ENCODE peak calls at places on chromosomes 16 and 17, in eight cellular contexts. Y is neural progenitor cell, G is neuronal stem cell, A is thoracic aorta, M is mucosa of descending colon, K is endodermal cell, H is PC-9, U is esophagus squamous epithelium. F is an unnamed sample.

GRCh38 chr17:60396412-60396811 is 4.5 kb upstream of the USP32 start:
- DNase-seq in Y (no peak), H (no peak), A (no peak), K (no peak), G (no peak), U (no peak), M (no peak), F (no peak)

GRCh38 chr16:31504159-31504558 is 4.0 kb downstream of the RUSF1 start:
- DNase-seq in Y (no peak), M (no peak), H (no peak), U (no peak), A (no peak), K (no peak), G (no peak), F (no peak)

GRCh38 chr17:1222321-1222720 is 42.5 kb upstream of the ABR start:
- DNase-seq in Y (no peak), A (no peak), U (no peak), K (no peak), G (no peak), H (peak; percentile 94), M (no peak), F (no peak)

GRCh38 chr16:56424404-56424765 is 960 bp downstream of the AMFR start:
- DNase-seq in U (no peak), H (no peak), K (no peak), Y (no peak), M (no peak), A (no peak), G (no peak), F (no peak)

GRCh38 chr17:59371426-59372099 is 40.1 kb downstream of the YPEL2 start:
- DNase-seq in M (peak; percentile 21), A (no peak), U (no peak), K (no peak), Y (no peak), H (peak; percentile 54), G (no peak), F (no peak)

GRCh38 chr17:79748296-79749099 is 17.8 kb downstream of the ENPP7 start:
- DNase-seq in K (peak; percentile 64), G (no peak), A (no peak), U (no peak), H (no peak), Y (peak; percentile 35), M (no peak), F (no peak)

GRCh38 chr16:4214215-4214621 is 27.7 kb downstream of the SRL start:
- DNase-seq in Y (no peak), G (no peak), K (no peak), M (no peak), A (peak; percentile 22), U (no peak), H (peak; percentile 93), F (no peak)

GRCh38 chr16:64121473-64121872 is 1000.4 kb downstream of the CDH11 start:
- DNase-seq in Y (no peak), H (no peak), K (no peak), M (no peak), G (no peak), A (no peak), U (no peak), F (no peak)

GRCh38 chr17:11485802-11486421 is 112.4 kb upstream of the DNAH9 start:
- DNase-seq in Y (peak; percentile 23), A (no peak), M (no peak), K (peak; percentile 74), G (no peak), H (no peak), U (no peak), F (no peak)

GRCh38 chr17:855594-855993 is 73.4 kb downstream of the MRM3 start:
- DNase-seq in G (no peak), K (no peak), M (no peak), A (no peak), Y (no peak), H (no peak), U (no peak), F (no peak)

GRCh38 chr17:32331243-32332040 is 10.5 kb downstream of the C17orf75 start:
- DNase-seq in U (no peak), Y (no peak), K (no peak), G (no peak), A (no peak), H (no peak), M (no peak), F (no peak)

GRCh38 chr17:76104896-76105231 is 1.3 kb upstream of the EXOC7 start:
- DNase-seq in U (no peak), M (no peak), Y (no peak), K (peak; percentile 55), A (no peak), H (no peak), G (no peak), F (no peak)

GRCh38 chr17:58330997-58331814 is 2.6 kb upstream of the TSPOAP1 start:
- DNase-seq in A (no peak), K (peak; percentile 47), H (no peak), G (no peak), Y (no peak), U (no peak), M (peak; percentile 60), F (peak; percentile 62)
- H3K4me1 ChIP-seq in A (no peaks in the 10 kb centered on the region), K (no peaks in the 10 kb centered on the region), H (no peaks in the 10 kb centered on the region), G (peaks cover 18% of the 10 kb centered on the region), Y (peaks cover 16% of the 10 kb centered on the region), U (peaks cover 31% of the 10 kb centered on the region), M (no peaks in the 10 kb centered on the region), F (peaks cover 57% of the 10 kb centered on the region)

GRCh38 chr17:81519284-81520020 is 6.9 kb upstream of the ACTG1 start:
- DNase-seq in G (no peak), H (peak; percentile 66), U (no peak), M (peak; percentile 75), A (no peak), Y (peak; percentile 70), K (peak; percentile 94), F (peak; percentile 65)
- H3K4me3 ChIP-seq in G (no peak overlapping the region), H (peak overlapping the region; percentile 65), U (peak overlapping the region; percentile 98), M (peak overlapping the region; percentile 9), A (peak overlapping the region; percentile 99), Y (peak overlapping the region; percentile 43), K (peak overlapping the region; percentile 71), F (peak overlapping the region; percentile 64)

DNA sequence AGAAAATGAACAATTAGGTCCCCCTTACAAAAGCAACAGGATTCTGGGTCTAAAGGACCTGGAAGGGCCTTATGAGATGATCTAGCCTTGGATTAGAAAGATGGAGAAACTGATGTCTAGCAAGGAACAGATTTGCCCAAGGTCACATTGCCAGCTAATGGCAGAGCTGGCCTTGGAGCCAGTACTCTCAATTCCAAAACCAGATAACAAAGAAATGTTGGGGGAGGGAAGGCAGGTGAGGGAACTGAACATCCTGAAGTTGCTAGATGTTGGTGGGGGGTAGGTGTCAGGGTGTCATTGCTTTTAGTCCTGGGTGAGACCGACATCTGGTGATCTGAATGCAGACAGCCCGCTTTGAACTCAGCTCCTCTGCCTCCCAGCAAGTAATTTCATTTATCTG is 11.3 kb upstream of the ZNF423 start:
- DNase-seq in A (no peak), K (no peak), G (no peak), H (no peak), M (no peak), Y (no peak), U (no peak), F (no peak)
- H3K9me3 ChIP-seq in A (no peaks in the 10 kb centered on the region), K (no peaks in the 10 kb centered on the region), G (no peaks in the 10 kb centered on the region), H (no peaks in the 10 kb centered on the region), M (no peaks in the 10 kb centered on the region), Y (no peaks in the 10 kb centered on the region), U (no peaks in the 10 kb centered on the region), F (no peaks in the 10 kb centered on the region)

GRCh38 chr16:11681526-11681925 is 13.3 kb downstream of the SNN start:
- DNase-seq in U (no peak), A (no peak), Y (no peak), M (no peak), H (no peak), G (no peak), K (no peak), F (no peak)

GRCh38 chr16:11679941-11680911 is 12.0 kb downstream of the SNN start:
- DNase-seq in K (peak; percentile 35), U (no peak), Y (no peak), M (no peak), H (no peak), A (no peak), G (no peak), F (no peak)

GRCh38 chr16:11682655-11683096 is 14.4 kb downstream of the SNN start:
- DNase-seq in H (no peak), U (no peak), A (no peak), Y (no peak), M (no peak), G (no peak), K (no peak), F (no peak)

GRCh38 chr16:11683140-11683539 is 14.9 kb downstream of the SNN start:
- DNase-seq in Y (no peak), H (no peak), K (no peak), M (no peak), A (no peak), U (no peak), G (no peak), F (no peak)

DNA sequence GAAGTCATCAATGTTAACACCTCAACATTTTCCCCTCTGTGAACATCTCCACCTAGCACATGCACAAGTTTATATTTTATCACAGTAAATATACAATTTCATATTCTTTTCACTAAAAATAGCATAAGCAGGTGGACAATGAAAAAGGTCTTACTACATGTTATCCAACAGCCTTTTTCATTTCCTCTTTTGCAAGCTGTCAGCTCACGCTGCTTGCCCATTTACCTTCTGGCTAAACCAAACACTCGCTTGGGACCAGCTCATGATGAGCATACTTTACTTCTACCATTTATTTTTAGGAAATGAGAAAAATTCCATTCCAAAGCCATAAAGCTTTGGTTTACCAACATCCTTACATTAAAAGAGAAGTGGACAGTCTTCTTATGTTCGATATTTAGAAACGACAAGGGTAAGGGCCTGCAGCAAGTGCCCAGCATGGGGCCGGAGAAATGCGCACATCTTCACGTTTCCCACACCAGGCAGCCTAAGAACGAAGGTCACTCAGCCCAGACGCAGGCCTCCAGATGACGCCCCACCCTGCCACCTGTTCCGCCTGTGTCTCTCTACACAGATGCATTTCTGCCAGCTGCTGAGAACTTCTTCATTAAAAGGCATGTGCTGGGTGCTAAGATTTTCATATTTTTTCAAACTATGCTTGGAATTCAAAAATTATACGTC is 13.9 kb downstream of the SNN start:
- DNase-seq in H (no peak), U (no peak), Y (no peak), G (no peak), A (no peak), M (peak; percentile 70), K (no peak), F (no peak)
- H3K4me1 ChIP-seq in H (no peaks in the 10 kb centered on the region), U (peaks cover 67% of the 10 kb centered on the region), Y (no peaks in the 10 kb centered on the region), G (no peaks in the 10 kb centered on the region), A (peaks cover 36% of the 10 kb centered on the region), M (peaks cover 19% of the 10 kb centered on the region), K (no peaks in the 10 kb centered on the region), F (peaks cover 14% of the 10 kb centered on the region)

GRCh38 chr17:75077072-75077489 is 10.7 kb upstream of the SLC16A5 start:
- DNase-seq in Y (no peak), K (peak; percentile 77), U (no peak), M (peak; percentile 67), G (no peak), H (no peak), A (no peak), F (no peak)

GRCh38 chr17:75078097-75079022 is 9.4 kb upstream of the SLC16A5 start:
- DNase-seq in M (no peak), Y (no peak), G (no peak), U (no peak), A (no peak), K (peak; percentile 72), H (peak; percentile 90), F (no peak)

GRCh38 chr17:75075597-75076253 is 12.0 kb upstream of the SLC16A5 start:
- DNase-seq in K (no peak), A (no peak), Y (no peak), M (no peak), G (no peak), U (no peak), H (no peak), F (no peak)

GRCh38 chr17:75079023-75079373 is 8.8 kb upstream of the SLC16A5 start:
- DNase-seq in A (no peak), G (no peak), K (peak; percentile 73), M (no peak), Y (no peak), U (no peak), H (no peak), F (no peak)

GRCh38 chr17:75077490-75078096 is 10.2 kb upstream of the SLC16A5 start:
- DNase-seq in H (no peak), A (no peak), G (no peak), U (no peak), Y (no peak), K (no peak), M (peak; percentile 76), F (no peak)
- H3K4me3 ChIP-seq in H (no peak overlapping the region), A (peak overlapping the region; percentile 71), G (no peak overlapping the region), U (peak overlapping the region; percentile 66), Y (no peak overlapping the region), K (no peak overlapping the region), M (no peak overlapping the region), F (peak overlapping the region; percentile 52)